ENCODE peak calls at places on chromosomes 5 and 9, in four cellular contexts. I is anterior cingulate cortex, R is T-helper 1 cell, A is mesendoderm. W is an unnamed sample.
A peak's percentile ranks its signal among the peaks of the same experiment; 100 is the strongest.

GRCh38 chr9:107249131-107249533 is 33.9 kb upstream of the RAD23B start:
- DNase-seq in I (no peak), R (no peak), A (peak; percentile 86), W (no peak)

GRCh38 chr9:116152390-116152789 is 1.2 kb upstream of the PAPPA start:
- DNase-seq in I (no peak), R (no peak), A (no peak), W (peak; percentile 43)

GRCh38 chr9:2271426-2271825 is 256.3 kb downstream of the SMARCA2 start:
- DNase-seq in I (no peak), R (peak; percentile 65), A (peak; percentile 72), W (peak; percentile 11)

GRCh38 chr5:131814990-131815389 is 18.2 kb upstream of the FNIP1 start:
- DNase-seq in R (no peak), A (peak; percentile 93), I (no peak), W (no peak)

GRCh38 chr5:127967323-127967982 is 116.1 kb upstream of the SLC12A2 start:
- DNase-seq in R (no peak), A (no peak), I (no peak), W (no peak)

GRCh38 chr5:33180900-33181299 is 259.9 kb upstream of the TARS1 start:
- DNase-seq in I (no peak), R (no peak), A (peak; percentile 26), W (peak; percentile 10)

GRCh38 chr9:6073731-6074130 is 58.3 kb upstream of the RANBP6 start:
- DNase-seq in R (no peak), I (no peak), A (no peak), W (no peak)

GRCh38 chr9:115540091-115540490 is 422.1 kb upstream of the TNC start:
- DNase-seq in I (no peak), A (no peak), R (no peak), W (no peak)

GRCh38 chr9:87276851-87277251 is 220.8 kb upstream of the DAPK1 start:
- DNase-seq in I (no peak), R (peak; percentile 20), A (no peak), W (no peak)

GRCh38 chr9:37920471-37921167 is 16.7 kb upstream of the SLC25A51 start:
- DNase-seq in R (no peak), I (no peak), A (peak; percentile 55), W (peak; percentile 16)

GRCh38 chr5:179679014-179679674 is 1.7 kb downstream of the CBY3 start:
- DNase-seq in A (peak; percentile 93), R (peak; percentile 78), I (peak; percentile 36), W (peak; percentile 91)

GRCh38 chr9:22147818-22148573 is 138.9 kb upstream of the CDKN2B start:
- DNase-seq in A (no peak), R (peak; percentile 62), I (no peak), W (no peak)

GRCh38 chr5:148202531-148203092 is at the start of gene SPINK6:
- DNase-seq in R (no peak), A (no peak), I (no peak), W (no peak)

GRCh38 chr5:69288668-69289067 is 43.9 kb downstream of the CCDC125 start:
- DNase-seq in I (no peak), R (no peak), A (no peak), W (no peak)

GRCh38 chr9:76206821-76207220 is 187.4 kb downstream of the RFK start:
- DNase-seq in R (no peak), A (peak; percentile 79), I (no peak), W (no peak)

GRCh38 chr9:124351672-124352468 is 63.4 kb downstream of the PSMB7 start:
- DNase-seq in I (no peak), A (no peak), R (no peak), W (no peak)

GRCh38 chr9:133994359-133995011 is 2.4 kb upstream of the VAV2 start:
- DNase-seq in I (peak; percentile 66), R (peak; percentile 61), A (peak; percentile 77), W (peak; percentile 61)

GRCh38 chr9:89418882-89419641 is 78.9 kb downstream of the SEMA4D start:
- DNase-seq in R (peak; percentile 83), A (no peak), I (no peak), W (no peak)

GRCh38 chr5:125756456-125756855 is 666.8 kb upstream of the GRAMD2B start:
- DNase-seq in A (no peak), R (no peak), I (no peak), W (no peak)

GRCh38 chr5:4164167-4164566 is 568.5 kb downstream of the IRX1 start:
- DNase-seq in A (no peak), I (no peak), R (no peak), W (no peak)

GRCh38 chr9:73143606-73144328 is 7.9 kb upstream of the ANXA1 start:
- DNase-seq in I (no peak), R (no peak), A (peak; percentile 88), W (peak; percentile 65)

GRCh38 chr9:134225186-134225585 is 60.8 kb upstream of the RNU6ATAC start:
- DNase-seq in I (no peak), A (no peak), R (no peak), W (no peak)

W was measured in erythroblast.